ENCODE peak calls at places on chromosome 17, in five cellular contexts. One of them, this sample, is unnamed.

GRCh38 chr17:51372345-51373004 is 112.1 kb downstream of the UTP18 start:
- DNase-seq in CD4-positive, alpha-beta T cell: no peak
- DNase-seq in AG09319: no peak
- DNase-seq in Daoy: peak; percentile 69
- DNase-seq in HS-27A: peak; percentile 54
- DNase-seq in this sample: peak; percentile 97

GRCh38 chr17:64349949-64350348 is 40.7 kb downstream of the PECAM1 start:
- DNase-seq in CD4-positive, alpha-beta T cell: no peak
- DNase-seq in AG09319: no peak
- DNase-seq in Daoy: no peak
- DNase-seq in HS-27A: no peak
- DNase-seq in this sample: no peak

GRCh38 chr17:8192070-8192815 is 2.3 kb upstream of the BORCS6 start:
- DNase-seq in CD4-positive, alpha-beta T cell: peak; percentile 19
- DNase-seq in AG09319: no peak
- DNase-seq in Daoy: peak; percentile 44
- DNase-seq in HS-27A: no peak
- DNase-seq in this sample: peak; percentile 79

GRCh38 chr17:48102700-48103378 is 1.6 kb upstream of the CBX1 start:
- DNase-seq in CD4-positive, alpha-beta T cell: no peak
- DNase-seq in AG09319: no peak
- DNase-seq in Daoy: no peak
- DNase-seq in HS-27A: no peak
- DNase-seq in this sample: peak; percentile 23

GRCh38 chr17:82231562-82232321 is 2.9 kb downstream of the SLC16A3 start:
- DNase-seq in CD4-positive, alpha-beta T cell: no peak
- DNase-seq in AG09319: no peak
- DNase-seq in Daoy: peak; percentile 85
- DNase-seq in HS-27A: no peak
- DNase-seq in this sample: peak; percentile 72

GRCh38 chr17:72126575-72127486 is 6.0 kb downstream of the SOX9 start:
- DNase-seq in CD4-positive, alpha-beta T cell: no peak
- DNase-seq in AG09319: no peak
- DNase-seq in Daoy: peak; percentile 83
- DNase-seq in HS-27A: no peak
- DNase-seq in this sample: peak; percentile 74

GRCh38 chr17:31408586-31408985 is 17.1 kb downstream of the RAB11FIP4 start:
- DNase-seq in CD4-positive, alpha-beta T cell: no peak
- DNase-seq in AG09319: no peak
- DNase-seq in Daoy: no peak
- DNase-seq in HS-27A: no peak
- DNase-seq in this sample: no peak

GRCh38 chr17:40109471-40109824 is 9.1 kb upstream of the NR1D1 start:
- DNase-seq in CD4-positive, alpha-beta T cell: no peak
- DNase-seq in AG09319: no peak
- DNase-seq in Daoy: no peak
- DNase-seq in HS-27A: no peak
- DNase-seq in this sample: no peak